ENCODE peak calls at places on chromosomes 5 and 9, in seven cellular contexts. F is mammary epithelial cell, T is pancreas, U is A673, M is A549, X is HCT116, P is heart left ventricle. B is an unnamed sample. For H3K9me3 and H3K4me1, the result is how much of the 10 kb centered on the place peaks cover.

GRCh38 chr5:53501054-53501453 is 20.6 kb downstream of the FST start:
- DNase-seq in F (no peak), T (no peak), U (no peak), M (no peak), X (no peak), P (no peak), B (no peak)

GRCh38 chr5:176861276-176861675 is 37.9 kb downstream of the HK3 start:
- DNase-seq in F (no peak), T (peak), U (no peak), M (no peak), X (no peak), P (no peak), B (no peak)

GRCh38 chr5:96922452-96923244 is 13.2 kb upstream of the LNPEP start:
- DNase-seq in F (no peak), T (no peak), U (no peak), M (no peak), X (no peak), P (no peak), B (no peak)

GRCh38 chr9:69236188-69236587 is 62.1 kb downstream of the TJP2 start:
- DNase-seq in F (no peak), T (no peak), U (no peak), M (no peak), X (no peak), P (no peak), B (no peak)

GRCh38 chr9:126411948-126412284 is 85.3 kb downstream of the MVB12B start:
- DNase-seq in F (no peak), T (no peak), U (no peak), M (no peak), X (no peak), P (no peak), B (no peak)

GRCh38 chr5:77430726-77431125 is 61.4 kb downstream of the WDR41 start:
- DNase-seq in F (no peak), T (no peak), U (no peak), M (no peak), X (no peak), P (no peak), B (no peak)

GRCh38 chr5:5419291-5420210 is 2.9 kb upstream of the ICE1 start:
- DNase-seq in F (peak), T (no peak), U (peak), M (peak), X (peak), P (no peak), B (peak)

GRCh38 chr5:79990205-79990597 is 861 bp downstream of the MTX3 start:
- DNase-seq in F (no peak), T (no peak), U (peak), M (no peak), X (no peak), P (no peak), B (no peak)

GRCh38 chr9:86822006-86822405 is 125.3 kb downstream of the GAS1 start:
- DNase-seq in F (no peak), T (no peak), U (no peak), M (no peak), X (no peak), P (no peak), B (no peak)

GRCh38 chr5:92916036-92916435 is 665.0 kb downstream of the NR2F1-AS1 start:
- DNase-seq in F (peak), T (no peak), U (no peak), M (peak), X (no peak), P (no peak), B (no peak)

GRCh38 chr5:55232985-55233928 is at the start of gene CCNO:
- DNase-seq in F (peak), T (peak), U (peak), M (peak), X (peak), P (peak), B (peak)

GRCh38 chr5:141403387-141403786 is 809 bp downstream of the PCDHGA9 start:
- DNase-seq in F (no peak), T (peak), U (no peak), M (no peak), X (no peak), P (no peak), B (no peak)
- H3K9me3 ChIP-seq in F (half or more), T (under half), U (half or more), M (half or more), X (under half), P (under half), B (under half)

GRCh38 chr9:95111716-95112115 is 205.8 kb downstream of the FANCC start:
- DNase-seq in F (no peak), T (no peak), U (no peak), M (no peak), X (no peak), P (no peak), B (no peak)

GRCh38 chr9:95112436-95113280 is 204.9 kb downstream of the FANCC start:
- DNase-seq in F (no peak), T (no peak), U (no peak), M (no peak), X (no peak), P (no peak), B (no peak)

GRCh38 chr9:95116820-95117204 is 200.7 kb downstream of the FANCC start:
- DNase-seq in F (peak), T (no peak), U (no peak), M (no peak), X (no peak), P (no peak), B (no peak)

GRCh38 chr9:95115104-95115503 is 202.4 kb downstream of the FANCC start:
- DNase-seq in F (no peak), T (no peak), U (no peak), M (no peak), X (no peak), P (no peak), B (no peak)

DNA sequence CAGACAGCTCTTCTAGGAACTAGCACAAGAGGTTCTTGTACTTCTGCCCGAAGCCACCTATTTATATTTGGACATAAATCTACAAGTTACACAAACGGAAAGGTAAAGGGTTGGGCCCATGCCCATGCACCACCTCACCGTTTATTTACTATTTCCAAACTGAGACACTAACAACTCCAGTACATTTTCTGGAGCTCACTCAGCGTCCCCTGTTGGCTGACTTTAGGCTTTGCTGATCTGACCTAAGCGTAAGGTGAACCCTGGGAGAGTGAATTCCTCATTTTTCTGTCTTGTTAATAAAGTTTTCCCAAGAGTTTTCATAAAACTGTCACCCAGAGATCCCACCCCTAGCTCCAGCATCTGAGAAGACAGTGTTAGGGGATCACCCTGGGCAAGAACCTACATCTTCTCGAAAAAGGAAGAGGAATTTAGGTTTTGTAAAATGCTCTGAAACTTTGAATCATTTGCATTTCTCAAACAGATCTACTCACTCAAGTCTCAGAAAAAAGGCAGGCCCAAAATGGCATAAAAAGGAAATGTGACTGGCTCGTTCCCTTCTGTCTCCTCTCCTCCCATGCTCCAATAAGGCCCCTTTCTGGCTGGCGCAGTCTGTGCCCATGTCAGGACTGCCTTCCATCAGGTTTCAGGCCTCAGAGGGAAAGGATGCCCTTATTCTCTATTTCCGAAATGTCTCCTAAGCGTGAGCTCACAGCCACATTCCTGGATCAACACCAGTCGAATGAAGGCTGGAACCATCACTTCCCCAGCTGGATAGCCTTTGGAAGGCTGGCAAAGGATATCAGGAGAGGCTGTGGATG is 201.3 kb downstream of the FANCC start:
- DNase-seq in F (no peak), T (no peak), U (no peak), M (peak), X (no peak), P (no peak), B (peak)
- TF ChIP-seq CTCF in F (peak), T (no peak), U (peak), M (peak), X (peak), P (no peak), B (no peak)

DNA sequence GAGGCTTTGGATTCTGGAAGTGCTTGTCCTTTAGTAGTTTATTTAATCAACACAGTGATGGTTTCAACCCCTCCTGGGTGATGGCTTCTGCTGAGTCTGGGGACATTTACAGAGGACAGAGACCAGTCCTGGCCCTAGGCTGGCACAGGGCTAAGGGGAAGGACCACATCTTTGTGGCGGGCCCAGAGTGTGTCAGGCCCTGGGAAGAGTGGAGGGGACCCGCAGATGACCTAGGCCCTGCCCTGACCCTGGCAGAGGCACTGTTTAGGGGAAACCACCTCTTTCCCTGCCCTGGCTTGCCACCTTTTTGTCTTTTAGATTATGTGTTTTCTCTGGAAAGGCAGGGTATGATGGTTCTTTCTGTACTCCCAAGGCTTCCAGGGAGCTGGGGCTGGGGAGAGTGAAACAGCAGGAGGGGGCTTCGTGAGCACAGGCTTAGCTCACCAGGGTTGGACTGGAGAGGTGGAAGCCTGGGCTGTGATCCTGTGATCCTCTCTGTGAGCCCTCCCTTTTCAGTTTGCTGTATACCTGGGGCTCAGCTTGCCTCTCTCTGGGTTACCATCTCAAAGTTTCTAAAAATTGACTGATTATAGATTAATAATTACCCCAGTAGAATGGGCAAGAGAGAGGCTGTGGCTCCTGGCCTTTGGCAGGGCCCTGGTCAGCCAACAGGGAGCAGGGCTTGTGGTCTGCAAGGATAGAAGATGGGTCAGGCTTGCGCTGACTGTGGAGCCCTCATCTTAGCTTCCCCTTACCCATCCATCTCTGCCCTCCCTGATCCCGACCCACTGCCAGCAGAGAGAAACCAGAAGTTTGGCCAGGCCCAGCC is 1.8 kb upstream of the SYNPO start:
- DNase-seq in F (no peak), T (peak), U (no peak), M (no peak), X (no peak), P (no peak), B (no peak)
- H3K4me1 ChIP-seq in F (half or more), T (half or more), U (under half), M (half or more), X (half or more), P (half or more), B (half or more)

DNA sequence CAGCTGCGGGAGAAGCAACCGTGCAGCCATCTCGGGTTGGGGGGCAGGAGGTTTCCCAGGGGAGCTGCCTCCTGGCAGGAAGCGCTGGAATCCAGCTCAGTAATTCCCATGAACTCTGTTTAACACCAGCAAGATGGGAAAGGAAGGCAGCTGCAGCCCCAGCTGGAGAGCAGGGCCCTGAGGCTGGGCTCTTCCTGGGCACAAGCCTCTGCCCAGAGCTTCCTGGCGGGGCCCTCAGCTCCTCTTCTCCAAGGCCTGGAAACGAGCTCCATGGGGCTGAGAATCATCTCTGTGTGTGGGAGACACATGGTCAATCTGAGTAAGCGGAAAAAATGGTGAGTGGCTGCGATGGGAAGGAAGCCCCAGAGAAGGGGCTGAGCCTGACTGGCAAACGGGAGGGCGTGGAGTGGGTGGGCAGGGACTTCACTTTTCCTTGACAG is 6.3 kb downstream of the MRPL36 start:
- DNase-seq in F (no peak), T (no peak), U (no peak), M (no peak), X (no peak), P (no peak), B (no peak)
- H3K9me3 ChIP-seq in F (under half), T (under half), U (under half), M (under half), X (under half), P (under half), B (under half)

DNA sequence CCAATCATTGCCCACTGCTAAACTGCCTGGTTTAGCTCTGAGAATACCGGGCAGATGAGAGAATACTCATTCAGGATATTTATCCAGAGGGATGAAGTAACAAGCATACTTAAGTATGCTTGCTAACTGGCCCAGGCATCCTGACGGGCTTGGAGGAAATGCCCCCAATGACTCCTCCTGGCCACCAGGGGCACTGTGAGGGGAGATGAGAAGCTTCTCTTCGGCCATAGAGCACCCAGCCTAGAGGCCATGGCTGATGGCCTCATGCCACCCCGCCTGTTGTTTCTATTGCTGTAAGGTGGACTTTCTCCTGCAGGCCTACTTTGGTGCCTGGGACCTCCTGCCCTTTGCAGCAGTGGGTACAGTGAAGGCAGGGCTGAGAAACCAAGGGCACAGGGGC is 134.5 kb upstream of the FSTL4 start:
- DNase-seq in F (no peak), T (no peak), U (peak), M (peak), X (peak), P (no peak), B (peak)
- TF ChIP-seq CTCF in F (peak), T (no peak), U (peak), M (no peak), X (peak), P (peak), B (peak)

B was measured in Caco-2.